ENCODE peak calls at places on chromosomes 4 and X, in seven cellular contexts. P is endothelial cell of umbilical vein, C is esophagus squamous epithelium, G is transverse colon, Z is sigmoid colon, K is uterus, M is body of pancreas. J is an unnamed sample. For H3K4me1, the result is how much of the 10 kb centered on the place peaks cover.

GRCh38 chr4:90495936-90496335 is 368.7 kb downstream of the CCSER1 start:
- DNase-seq in P (no peak), C (no peak), G (no peak), Z (no peak), K (no peak), M (no peak), J (no peak)

GRCh38 chr4:159770969-159771368 is 668.1 kb downstream of the RAPGEF2 start:
- DNase-seq in P (no peak), C (no peak), G (no peak), Z (no peak), K (no peak), M (no peak), J (no peak)

GRCh38 chrX:1444896-1445480 is 7.7 kb downstream of the ASMTL start:
- DNase-seq in P (no peak), C (no peak), G (no peak), Z (peak), K (no peak), M (no peak), J (peak)

GRCh38 chrX:154013614-154014360 is 5.9 kb downstream of the IRAK1 start:
- DNase-seq in P (peak), C (no peak), G (no peak), Z (no peak), K (peak), M (no peak), J (no peak)

GRCh38 chr4:100299019-100299418 is 108.8 kb upstream of the DDIT4L start:
- DNase-seq in P (peak), C (no peak), G (no peak), Z (no peak), K (no peak), M (no peak), J (no peak)

GRCh38 chr4:2793578-2793919 is 664 bp downstream of the SH3BP2 start:
- DNase-seq in P (peak), C (no peak), G (peak), Z (peak), K (peak), M (no peak), J (peak)

GRCh38 chrX:148500428-148501120 is at the start of gene AFF2:
- DNase-seq in P (peak), C (no peak), G (no peak), Z (no peak), K (no peak), M (peak), J (peak)

GRCh38 chr4:71713611-71714203 is 70.2 kb downstream of the GC start:
- DNase-seq in P (peak), C (no peak), G (no peak), Z (no peak), K (no peak), M (no peak), J (no peak)

GRCh38 chrX:1355131-1355799 is 18.7 kb downstream of the IL3RA start:
- DNase-seq in P (no peak), C (no peak), G (no peak), Z (no peak), K (no peak), M (no peak), J (no peak)

GRCh38 chr4:26719954-26720552 is 136.2 kb downstream of the TBC1D19 start:
- DNase-seq in P (peak), C (no peak), G (no peak), Z (no peak), K (no peak), M (no peak), J (no peak)

GRCh38 chr4:92163348-92163747 is 140.4 kb upstream of the GRID2 start:
- DNase-seq in P (peak), C (no peak), G (no peak), Z (no peak), K (no peak), M (no peak), J (no peak)

GRCh38 chr4:153142700-153143438 is 61.4 kb upstream of the TRIM2 start:
- DNase-seq in P (peak), C (no peak), G (peak), Z (peak), K (peak), M (peak), J (peak)

GRCh38 chr4:160296476-160296875 is 1193.6 kb downstream of the RAPGEF2 start:
- DNase-seq in P (no peak), C (no peak), G (no peak), Z (no peak), K (no peak), M (no peak), J (no peak)

GRCh38 chrX:110588164-110588563 is 207.5 kb downstream of the CHRDL1 start:
- DNase-seq in P (no peak), C (no peak), G (no peak), Z (no peak), K (no peak), M (no peak), J (no peak)

GRCh38 chrX:52608961-52609360 is 45.7 kb downstream of the SSX7 start:
- DNase-seq in P (no peak), C (no peak), G (no peak), Z (no peak), K (no peak), M (no peak), J (no peak)

GRCh38 chr4:127304356-127304755 is 328.4 kb upstream of the INTU start:
- DNase-seq in P (no peak), C (no peak), G (no peak), Z (no peak), K (no peak), M (no peak), J (no peak)

GRCh38 chr4:158458271-158458895 is 63.3 kb upstream of the RXFP1 start:
- DNase-seq in P (no peak), C (no peak), G (no peak), Z (no peak), K (no peak), M (no peak), J (no peak)

GRCh38 chr4:127268367-127268766 is 364.4 kb upstream of the INTU start:
- DNase-seq in P (no peak), C (no peak), G (no peak), Z (no peak), K (no peak), M (no peak), J (no peak)

GRCh38 chr4:35189988-35190613 is 1054.2 kb downstream of the ARAP2 start:
- DNase-seq in P (no peak), C (no peak), G (no peak), Z (no peak), K (no peak), M (no peak), J (no peak)

GRCh38 chrX:46687619-46688018 is 71.3 kb downstream of the SLC9A7 start:
- DNase-seq in P (no peak), C (no peak), G (no peak), Z (no peak), K (no peak), M (no peak), J (no peak)

GRCh38 chr4:16794816-16795445 is 103.5 kb downstream of the LDB2 start:
- DNase-seq in P (peak), C (no peak), G (peak), Z (no peak), K (peak), M (peak), J (peak)

GRCh38 chr4:140048419-140049022 is 105.5 kb downstream of the MAML3 start:
- DNase-seq in P (peak), C (no peak), G (no peak), Z (no peak), K (no peak), M (no peak), J (no peak)

GRCh38 chr4:93791570-93792195 is 36.9 kb upstream of the ATOH1 start:
- DNase-seq in P (peak), C (no peak), G (peak), Z (no peak), K (no peak), M (peak), J (no peak)

GRCh38 chr4:103497692-103498091 is 222.1 kb downstream of the TACR3 start:
- DNase-seq in P (no peak), C (no peak), G (no peak), Z (no peak), K (no peak), M (no peak), J (no peak)

GRCh38 chr4:22635692-22636091 is 57.0 kb upstream of the GBA3 start:
- DNase-seq in P (no peak), C (no peak), G (no peak), Z (no peak), K (no peak), M (no peak), J (peak)

GRCh38 chr4:77344784-77345183 is 187.8 kb downstream of the CCNG2 start:
- DNase-seq in P (no peak), C (no peak), G (no peak), Z (no peak), K (no peak), M (no peak), J (no peak)

GRCh38 chr4:140135529-140136021 is 18.4 kb downstream of the MAML3 start:
- DNase-seq in P (peak), C (no peak), G (peak), Z (peak), K (peak), M (peak), J (no peak)

GRCh38 chr4:11626046-11626445 is 197.4 kb upstream of the HS3ST1 start:
- DNase-seq in P (no peak), C (no peak), G (no peak), Z (no peak), K (no peak), M (no peak), J (no peak)

GRCh38 chrX:119755981-119756533 is 2.3 kb upstream of the SOWAHD start:
- DNase-seq in P (no peak), C (no peak), G (peak), Z (no peak), K (no peak), M (no peak), J (no peak)
- TF ChIP-seq POLR2A in P (no peak), C (no peak), G (no peak), Z (no peak), K (no peak), M (no peak), J (no peak)

DNA sequence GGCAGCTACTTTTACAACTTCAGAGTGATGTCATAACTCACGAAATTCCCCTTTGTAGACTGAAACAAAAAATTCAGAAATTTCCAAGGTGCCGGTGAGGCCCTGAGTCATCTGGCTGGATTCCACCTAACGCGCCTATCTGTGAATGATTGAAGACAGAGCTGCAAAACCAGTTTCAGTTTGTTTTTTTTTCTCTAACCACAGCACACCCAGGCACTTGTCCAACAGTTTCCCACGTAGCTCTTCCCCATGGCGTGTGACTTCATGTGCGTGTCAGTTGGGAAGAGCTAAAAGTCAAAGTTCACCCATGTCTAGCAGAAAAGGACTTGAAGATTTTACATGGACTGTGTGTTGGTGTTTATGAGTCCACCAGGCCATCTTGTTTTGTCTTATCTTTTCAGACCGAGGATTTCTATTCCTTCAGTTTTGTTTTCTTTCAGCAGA is 16.3 kb downstream of the TCEANC start:
- DNase-seq in P (peak), C (no peak), G (peak), Z (peak), K (peak), M (peak), J (peak)
- H3K4me3 ChIP-seq in P (no peak), C (peak), G (no peak), Z (no peak), K (no peak), M (no peak), J (no peak)

GRCh38 chr4:186798951-186799659 is 75.4 kb upstream of the FAT1 start:
- DNase-seq in P (no peak), C (no peak), G (no peak), Z (no peak), K (no peak), M (no peak), J (no peak)
- H3K4me1 ChIP-seq in P (under half), C (under half), G (under half), Z (under half), K (under half), M (under half), J (under half)

DNA sequence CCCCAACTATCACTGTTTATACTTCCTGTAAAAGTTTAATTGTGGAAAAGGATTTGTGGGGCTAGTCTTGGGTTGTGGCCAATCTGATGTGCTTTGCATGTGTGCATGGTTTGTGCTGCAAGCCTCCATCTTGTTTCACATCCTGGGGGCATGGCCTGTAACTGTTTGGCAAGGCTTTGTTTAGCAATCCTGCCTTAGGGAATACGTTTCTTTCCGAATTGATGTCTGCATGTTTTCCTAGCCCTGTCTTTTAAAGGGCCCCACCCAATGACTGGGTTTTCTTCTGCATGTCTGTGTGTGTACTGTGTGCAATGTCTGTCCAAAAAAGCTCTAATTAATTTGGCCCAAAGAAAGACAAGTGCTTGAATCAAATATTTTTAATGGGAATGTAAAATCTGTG is 74.7 kb upstream of the MID1IP1 start:
- DNase-seq in P (no peak), C (no peak), G (no peak), Z (no peak), K (no peak), M (no peak), J (no peak)
- TF ChIP-seq POLR2A in P (no peak), C (no peak), G (no peak), Z (no peak), K (no peak), M (no peak), J (no peak)